ENCODE peak calls at places on chromosome 7, in ten cellular contexts. T is A549, C is transverse colon, X is esophagus muscularis mucosa, F is tibial nerve, V is sigmoid colon, M is H1, A is GM12878, N is ovary, Q is suprapubic skin. D is an unnamed sample.

GRCh38 chr7:3200504-3200903 is 100.5 kb upstream of the SDK1 start:
- DNase-seq in T (peak; percentile 44), Q (peak; percentile 18), M (peak; percentile 71), C (peak; percentile 21), X (no peak), A (no peak), V (peak; percentile 43), F (no peak), N (no peak), D (peak; percentile 32)

GRCh38 chr7:94129443-94130140 is 125.4 kb upstream of the BET1 start:
- DNase-seq in C (no peak), N (no peak), A (no peak), Q (no peak), F (no peak), T (peak; percentile 69), V (no peak), X (no peak), M (no peak), D (no peak)

GRCh38 chr7:135414850-135415439 is 95.0 kb downstream of the CNOT4 start:
- DNase-seq in F (peak; percentile 24), V (no peak), A (no peak), T (peak; percentile 16), X (no peak), M (peak; percentile 72), N (no peak), C (no peak), Q (no peak), D (peak; percentile 44)

GRCh38 chr7:27238979-27239779 is 3.4 kb upstream of the EVX1 start:
- DNase-seq in M (peak; percentile 62), T (no peak), X (no peak), V (no peak), N (no peak), Q (no peak), F (no peak), A (no peak), C (no peak), D (no peak)

GRCh38 chr7:69211336-69211735 is 386.9 kb upstream of the AUTS2 start:
- DNase-seq in A (no peak), N (no peak), F (no peak), M (no peak), C (no peak), X (no peak), T (no peak), Q (peak; percentile 20), V (no peak), D (no peak)

GRCh38 chr7:55483061-55483460 is 89.2 kb downstream of the VOPP1 start:
- DNase-seq in N (no peak), T (no peak), F (no peak), C (no peak), M (no peak), Q (no peak), A (no peak), X (no peak), V (no peak), D (no peak)

GRCh38 chr7:6268023-6268908 is 4.2 kb downstream of the CYTH3 start:
- DNase-seq in C (no peak), V (no peak), T (no peak), A (no peak), N (no peak), M (no peak), Q (no peak), X (no peak), F (no peak), D (no peak)

GRCh38 chr7:2112261-2113203 is 120.2 kb downstream of the MAD1L1 start:
- DNase-seq in T (no peak), A (no peak), N (no peak), F (no peak), V (no peak), C (no peak), M (no peak), X (no peak), Q (no peak), D (no peak)

GRCh38 chr7:67854236-67854635 is 857.6 kb downstream of the TYW1 start:
- DNase-seq in C (no peak), A (no peak), N (no peak), T (no peak), X (no peak), V (no peak), Q (no peak), F (no peak), M (no peak), D (no peak)

GRCh38 chr7:131363719-131364118 is 36.0 kb downstream of the MKLN1 start:
- DNase-seq in Q (no peak), F (no peak), C (no peak), M (no peak), A (no peak), V (no peak), X (no peak), N (no peak), T (no peak), D (no peak)

DNA sequence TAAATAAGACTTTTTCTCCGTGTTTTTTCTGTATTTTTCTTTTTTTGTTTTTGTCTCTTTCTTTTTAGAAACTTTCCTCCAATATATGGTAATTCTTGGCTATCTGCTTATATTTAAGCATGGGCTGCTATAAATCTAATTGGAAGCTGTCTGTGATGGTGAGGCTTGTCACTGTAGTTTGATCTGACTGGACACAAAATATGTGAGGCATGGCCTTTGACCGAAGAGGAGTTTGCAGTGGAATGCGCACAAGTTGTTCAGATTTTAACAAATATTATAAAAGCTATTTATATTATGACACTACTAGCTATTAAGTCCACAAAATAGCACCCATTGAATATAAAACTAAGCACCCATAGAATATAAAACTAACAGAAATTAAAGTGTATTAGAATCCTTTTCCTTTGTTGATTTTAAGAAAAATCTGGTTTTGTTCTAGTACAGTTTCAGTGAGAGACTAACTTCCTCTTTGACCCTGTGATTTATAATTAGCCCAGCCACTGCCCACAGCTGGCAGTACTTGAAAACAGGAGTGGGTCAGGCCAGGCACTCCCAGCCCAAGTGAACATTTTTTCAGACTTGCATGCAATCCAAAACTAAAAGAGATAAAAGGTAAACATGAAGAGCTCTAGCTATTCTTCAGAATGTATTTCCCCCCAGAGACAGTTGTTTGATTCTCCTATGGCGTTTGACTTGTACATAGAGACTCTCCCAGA is 69.9 kb upstream of the FGL2 start:
- DNase-seq in A (peak; percentile 23), X (peak; percentile 53), Q (no peak), T (no peak), N (no peak), C (peak; percentile 46), V (no peak), M (no peak), F (no peak), D (no peak)
- H3K27ac ChIP-seq in A (no peak overlapping the region), X (peak overlapping the region; percentile 29), Q (no peak overlapping the region), T (no peak overlapping the region), N (no peak overlapping the region), C (no peak overlapping the region), V (peak overlapping the region; percentile 54), M (no peak overlapping the region), F (peak overlapping the region; percentile 69), D (no peak overlapping the region)

GRCh38 chr7:4653771-4654170 is 28.3 kb upstream of the FOXK1 start:
- DNase-seq in V (no peak), A (no peak), X (no peak), F (no peak), M (no peak), C (no peak), Q (no peak), N (no peak), T (no peak), D (no peak)

GRCh38 chr7:4645241-4645640 is 36.9 kb upstream of the FOXK1 start:
- DNase-seq in Q (no peak), A (no peak), V (no peak), M (no peak), N (no peak), C (no peak), F (no peak), T (no peak), X (no peak), D (no peak)

GRCh38 chr7:4655311-4655710 is 26.8 kb upstream of the FOXK1 start:
- DNase-seq in F (no peak), N (no peak), Q (no peak), V (no peak), C (no peak), A (no peak), X (no peak), T (no peak), M (no peak), D (no peak)

GRCh38 chr7:4648111-4648510 is 34.0 kb upstream of the FOXK1 start:
- DNase-seq in V (no peak), Q (no peak), T (no peak), A (no peak), M (no peak), N (no peak), F (no peak), X (no peak), C (no peak), D (no peak)

DNA sequence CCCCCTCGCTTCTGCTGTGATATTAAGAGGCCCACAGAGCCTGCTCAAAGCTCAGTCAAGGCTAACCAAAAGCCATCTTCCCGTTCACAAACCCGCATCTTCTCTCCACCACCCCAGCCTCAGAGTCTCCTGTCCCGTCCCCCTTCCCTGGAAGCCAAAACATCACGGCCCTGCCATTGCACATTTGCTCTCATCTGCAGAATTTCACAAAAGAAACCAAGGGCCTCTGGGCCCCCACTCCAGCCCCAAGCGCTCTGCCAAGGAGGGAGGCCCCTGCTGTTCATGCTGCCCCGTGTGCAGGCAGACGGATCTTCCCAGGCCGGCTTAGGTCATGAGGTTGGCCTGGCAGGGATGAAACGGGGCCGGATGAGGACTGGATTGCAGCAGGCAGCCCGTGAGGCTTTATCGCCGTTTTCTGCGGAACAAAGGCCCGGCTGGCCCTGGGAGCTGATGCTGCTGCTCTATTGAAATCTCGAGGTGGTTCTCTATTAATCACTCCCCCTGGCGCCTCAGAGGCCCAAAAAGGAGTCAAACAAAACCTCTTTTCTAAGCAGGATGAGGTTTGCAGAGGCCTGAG is 31.5 kb upstream of the FOXK1 start:
- DNase-seq in N (peak; percentile 53), A (no peak), M (peak; percentile 46), F (no peak), V (peak; percentile 72), T (no peak), Q (no peak), C (no peak), X (no peak), D (no peak)
- TF ChIP-seq EP300 in N (no peak), A (no peak), M (no peak), F (no peak), V (no peak), T (no peak), Q (no peak), C (no peak), X (no peak), D (no peak)

DNA sequence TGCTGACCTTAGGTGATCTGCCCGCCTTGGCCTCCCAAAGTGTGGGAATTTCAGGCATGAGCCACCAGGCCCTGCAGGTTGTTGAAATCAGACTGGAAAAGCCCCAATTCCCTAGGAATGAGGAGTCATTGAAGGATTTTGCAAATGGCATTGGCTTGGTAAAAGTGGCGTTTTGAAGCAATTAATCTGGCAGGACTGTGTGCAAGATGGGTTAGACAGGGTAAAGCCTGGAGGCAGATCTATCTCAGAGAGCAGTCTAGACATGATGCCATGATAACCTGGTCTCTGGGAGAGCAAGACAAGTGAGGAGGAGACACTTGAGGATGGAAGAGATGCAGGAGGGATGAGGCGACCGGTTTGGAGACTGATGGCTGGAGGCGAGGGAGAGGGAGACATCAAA is 45.7 kb upstream of the UBE2H start:
- DNase-seq in C (no peak), F (no peak), Q (no peak), N (no peak), T (no peak), V (no peak), X (no peak), M (no peak), A (no peak), D (no peak)
- H3K27ac ChIP-seq in C (no peak overlapping the region), F (no peak overlapping the region), Q (no peak overlapping the region), N (no peak overlapping the region), T (no peak overlapping the region), V (no peak overlapping the region), X (no peak overlapping the region), M (no peak overlapping the region), A (no peak overlapping the region), D (no peak overlapping the region)

GRCh38 chr7:133746305-133746704 is 380.8 kb upstream of the LRGUK start:
- DNase-seq in X (no peak), F (no peak), M (no peak), A (no peak), Q (no peak), N (no peak), T (no peak), V (no peak), C (no peak), D (no peak)
- TF ChIP-seq EP300 in X (no peak), F (no peak), M (no peak), A (no peak), Q (no peak), N (no peak), T (no peak), V (no peak), C (no peak), D (no peak)

D was measured in stomach.